ENCODE peak calls at places on chromosomes 11 and 22, in ten cellular contexts. J, H, T, K, U, X, P, Q, A and G are unnamed samples.

GRCh38 chr11:42976636-42977217 is 335.1 kb upstream of the API5 start:
- DNase-seq in X (no peak), A (no peak), J (no peak), Q (no peak), P (no peak), K (no peak), T (no peak), H (no peak), U (no peak), G (no peak)

GRCh38 chr22:47361247-47361646 is 598.8 kb downstream of the TBC1D22A start:
- DNase-seq in P (no peak), T (no peak), X (no peak), Q (no peak), J (no peak), K (no peak), U (no peak), H (no peak), A (no peak), G (no peak)

GRCh38 chr11:2668876-2669275 is 30.9 kb downstream of the KCNQ1OT1 start:
- DNase-seq in P (no peak), H (no peak), X (no peak), T (no peak), U (no peak), J (no peak), A (no peak), K (no peak), Q (no peak), G (no peak)

GRCh38 chr11:105929381-105929955 is 92.6 kb downstream of the MSANTD4 start:
- DNase-seq in Q (no peak), J (no peak), K (no peak), H (no peak), P (no peak), A (no peak), X (no peak), T (no peak), U (no peak), G (no peak)

GRCh38 chr11:20013346-20014066 is 146.8 kb downstream of the DBX1 start:
- DNase-seq in T (peak; percentile 50), U (no peak), P (no peak), J (no peak), A (no peak), H (no peak), Q (no peak), K (no peak), X (no peak), G (no peak)

GRCh38 chr11:110366234-110366633 is 63.5 kb upstream of the FDX1 start:
- DNase-seq in X (no peak), H (no peak), U (peak; percentile 23), J (no peak), Q (no peak), K (no peak), A (no peak), P (no peak), T (peak; percentile 66), G (no peak)

GRCh38 chr11:130166457-130166784 is 6.8 kb downstream of the ST14 start:
- DNase-seq in X (peak; percentile 60), K (peak; percentile 26), P (peak; percentile 25), H (peak; percentile 73), T (peak; percentile 91), U (peak; percentile 97), Q (no peak), J (peak; percentile 82), A (no peak), G (no peak)

GRCh38 chr11:1206391-1207271 is 16.2 kb upstream of the MUC5B start:
- DNase-seq in J (no peak), K (no peak), A (no peak), P (no peak), X (no peak), U (no peak), H (no peak), Q (no peak), T (no peak), G (peak; percentile 73)

GRCh38 chr11:129316781-129317180 is 58.9 kb upstream of the BARX2 start:
- DNase-seq in H (no peak), J (no peak), X (no peak), P (no peak), K (no peak), A (no peak), T (no peak), U (no peak), Q (no peak), G (no peak)

GRCh38 chr11:125498521-125498920 is 2.5 kb upstream of the FEZ1 start:
- DNase-seq in X (no peak), U (no peak), A (no peak), H (no peak), Q (no peak), K (no peak), P (no peak), T (no peak), J (no peak), G (no peak)

GRCh38 chr11:73343076-73343833 is 32.9 kb upstream of the RELT start:
- DNase-seq in P (no peak), X (no peak), T (no peak), U (no peak), Q (no peak), A (no peak), J (no peak), H (no peak), K (no peak), G (no peak)

GRCh38 chr11:87432006-87432405 is 394.3 kb downstream of the TMEM135 start:
- DNase-seq in H (no peak), K (no peak), J (no peak), T (no peak), U (peak; percentile 59), Q (no peak), P (no peak), X (no peak), A (no peak), G (no peak)

GRCh38 chr11:65150513-65151271 is 16.4 kb upstream of the SYVN1 start:
- DNase-seq in U (peak; percentile 64), H (peak; percentile 44), A (no peak), J (peak; percentile 90), X (peak; percentile 67), T (peak; percentile 71), P (no peak), Q (no peak), K (peak; percentile 58), G (peak; percentile 98)